ENCODE peak calls at places on chromosomes 6 and 20, in six cellular contexts. N is neural progenitor cell, E is HepG2, U is IMR-90, M is fibroblast of lung, V is SK-N-SH. T is an unnamed sample.

GRCh38 chr6:145892026-145892425 is 72.1 kb downstream of the SHPRH start:
- DNase-seq in N (no peak), E (no peak), U (no peak), M (no peak), V (no peak), T (no peak)

GRCh38 chr6:62746161-62746560 is 460.1 kb upstream of the KHDRBS2 start:
- DNase-seq in N (no peak), E (peak), U (no peak), M (no peak), V (no peak), T (no peak)

GRCh38 chr20:43955244-43956191 is 40.9 kb downstream of the TOX2 start:
- DNase-seq in N (no peak), E (no peak), U (peak), M (peak), V (no peak), T (no peak)

GRCh38 chr20:2578430-2579192 is 42.2 kb downstream of the TMC2 start:
- DNase-seq in N (no peak), E (peak), U (no peak), M (no peak), V (no peak), T (peak)

GRCh38 chr6:111482236-111482958 is 621 bp downstream of the REV3L start:
- DNase-seq in N (peak), E (no peak), U (peak), M (peak), V (peak), T (peak)

GRCh38 chr6:107871981-107872380 is 47.9 kb upstream of the SCML4 start:
- DNase-seq in N (no peak), E (no peak), U (peak), M (no peak), V (no peak), T (no peak)

GRCh38 chr6:36245572-36246031 is 24.3 kb upstream of the PNPLA1 start:
- DNase-seq in N (peak), E (no peak), U (no peak), M (no peak), V (peak), T (peak)

GRCh38 chr6:8177721-8178120 is 75.4 kb upstream of the EEF1E1 start:
- DNase-seq in N (no peak), E (no peak), U (peak), M (peak), V (no peak), T (no peak)

GRCh38 chr20:49148601-49149000 is 39.5 kb downstream of the STAU1 start:
- DNase-seq in N (no peak), E (no peak), U (no peak), M (no peak), V (no peak), T (no peak)

GRCh38 chr6:142399739-142400138 is 97.9 kb downstream of the ADGRG6 start:
- DNase-seq in N (no peak), E (no peak), U (no peak), M (no peak), V (no peak), T (no peak)

GRCh38 chr20:23139524-23139923 is 53.4 kb upstream of the CD93 start:
- DNase-seq in N (no peak), E (no peak), U (no peak), M (no peak), V (no peak), T (no peak)

GRCh38 chr6:156617376-156617775 is 159.8 kb upstream of the ARID1B start:
- DNase-seq in N (no peak), E (peak), U (no peak), M (peak), V (no peak), T (peak)

DNA sequence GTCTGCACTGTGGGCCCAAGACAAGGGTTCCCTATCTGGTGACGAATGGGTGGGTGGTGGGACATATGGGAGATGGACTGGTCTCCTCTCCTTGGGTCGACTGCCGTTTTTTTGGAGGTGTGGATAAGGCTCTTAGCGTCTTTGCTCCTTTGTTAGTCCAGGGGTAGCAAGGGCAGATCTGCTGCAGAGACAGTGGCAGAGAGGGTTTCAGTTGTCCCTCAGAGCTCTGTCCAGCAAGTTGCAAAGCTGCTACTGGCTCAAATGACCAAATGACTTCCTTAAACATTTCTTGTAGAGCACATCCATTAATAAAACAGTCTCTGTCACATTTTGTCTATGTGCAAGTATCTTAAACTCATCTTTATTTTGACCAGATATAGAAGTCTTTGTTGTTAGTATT is 508.0 kb upstream of the ADGRB3 start:
- DNase-seq in N (no peak), E (no peak), U (no peak), M (no peak), V (no peak), T (no peak)
- H2AFZ ChIP-seq in N (no peak), E (no peak), U (no peak), M (no peak), V (no peak), T (no peak)

DNA sequence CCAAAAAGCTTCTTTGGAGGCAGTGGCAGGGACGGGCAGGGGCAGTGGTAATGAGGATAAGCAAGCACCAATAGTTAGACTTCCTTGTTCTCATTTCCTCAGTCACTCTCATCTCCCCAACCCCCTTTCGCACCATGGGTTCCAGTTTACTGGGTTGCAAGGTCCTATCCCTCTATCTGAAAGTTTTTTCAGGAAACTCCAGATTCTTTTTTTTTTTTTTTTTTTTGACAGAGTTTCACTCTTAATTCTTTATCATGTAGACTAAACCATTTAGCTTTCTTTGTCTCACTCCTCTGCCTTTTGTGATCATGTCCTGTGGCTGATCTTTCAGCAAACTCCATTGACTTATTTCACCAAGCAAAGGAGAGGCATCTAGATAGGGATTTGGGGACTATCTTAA is 51.4 kb upstream of the GMDS start:
- DNase-seq in N (no peak), E (no peak), U (no peak), M (no peak), V (no peak), T (no peak)
- H3K4me2 ChIP-seq in N (no peak), E (no peak), U (no peak), M (no peak), V (no peak), T (no peak)

DNA sequence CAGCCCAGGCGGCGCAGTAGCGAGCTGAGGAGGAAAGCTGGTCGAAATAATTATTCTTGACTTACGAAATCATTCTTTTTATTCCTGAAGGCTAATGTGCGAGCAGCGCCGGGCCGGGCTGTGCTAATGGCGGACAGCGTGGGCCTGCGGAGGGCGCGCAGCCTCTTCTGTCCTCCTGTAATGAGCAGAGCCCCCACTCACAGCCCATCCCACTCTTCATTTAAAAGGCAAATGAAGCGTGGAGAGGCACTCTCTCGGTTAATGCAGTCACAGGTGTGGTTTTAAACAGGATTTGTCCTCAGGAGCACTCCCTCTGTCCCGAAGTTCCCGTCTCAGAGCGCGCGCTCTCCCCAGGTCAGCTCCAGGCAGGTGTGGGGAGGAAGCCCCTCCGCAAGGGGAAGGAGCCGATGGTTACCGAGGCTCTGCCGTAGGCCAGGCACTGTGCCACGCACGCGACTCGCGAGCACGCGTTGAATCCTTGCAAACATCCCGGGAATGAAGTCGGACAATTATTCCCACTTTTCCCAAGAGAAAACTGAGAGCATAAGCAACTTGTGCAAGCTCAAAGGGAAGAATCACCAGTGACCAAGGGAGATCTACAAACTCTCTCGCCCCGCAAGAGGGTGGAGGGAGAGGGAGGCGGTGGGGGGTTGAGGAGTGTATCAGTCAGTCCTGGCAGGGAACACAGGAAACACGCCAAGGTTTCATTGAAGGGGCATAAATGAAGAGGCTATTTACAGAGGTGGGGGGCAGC is 35.5 kb upstream of the ZFAND3 start:
- DNase-seq in N (peak), E (no peak), U (no peak), M (peak), V (no peak), T (peak)
- H2AFZ ChIP-seq in N (peak), E (no peak), U (peak), M (peak), V (no peak), T (peak)

DNA sequence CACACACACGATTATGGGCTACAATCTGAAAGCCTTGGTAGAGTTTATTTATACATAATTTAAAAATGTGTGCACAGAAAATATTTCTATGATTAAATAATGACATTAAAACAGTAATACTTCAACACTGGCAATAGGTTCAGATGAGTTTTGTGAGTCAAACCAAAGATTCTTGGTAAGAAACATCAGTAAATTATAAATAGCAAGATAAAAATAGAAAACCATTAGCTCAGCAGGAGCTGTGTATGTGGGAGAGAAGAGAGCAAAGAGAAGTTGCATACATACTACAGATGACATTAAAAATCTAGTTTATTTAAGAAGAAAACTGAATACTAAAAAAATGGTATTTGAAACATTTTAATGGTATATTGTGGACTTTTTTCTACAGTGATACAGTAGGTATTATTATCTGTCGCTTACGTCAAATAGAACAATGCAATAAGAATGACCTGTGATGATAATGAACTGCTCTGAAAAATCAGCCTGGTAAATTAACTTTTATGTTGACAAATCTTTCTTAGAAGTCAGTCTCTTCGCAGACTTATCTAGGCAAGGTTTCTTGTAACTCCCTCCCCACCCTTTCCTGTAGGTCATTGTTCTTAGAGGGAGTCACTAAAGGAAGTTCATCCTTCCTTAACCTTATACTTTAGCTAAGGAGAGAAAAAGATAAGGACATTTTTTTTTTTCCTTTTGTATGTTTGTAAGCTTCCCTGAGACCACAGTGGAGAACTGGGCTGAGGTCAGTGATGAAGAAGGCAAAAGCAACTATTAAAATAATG is 149.3 kb downstream of the GJA1 start:
- DNase-seq in N (no peak), E (no peak), U (peak), M (peak), V (no peak), T (no peak)
- H3K4me2 ChIP-seq in N (no peak), E (no peak), U (no peak), M (no peak), V (no peak), T (no peak)

DNA sequence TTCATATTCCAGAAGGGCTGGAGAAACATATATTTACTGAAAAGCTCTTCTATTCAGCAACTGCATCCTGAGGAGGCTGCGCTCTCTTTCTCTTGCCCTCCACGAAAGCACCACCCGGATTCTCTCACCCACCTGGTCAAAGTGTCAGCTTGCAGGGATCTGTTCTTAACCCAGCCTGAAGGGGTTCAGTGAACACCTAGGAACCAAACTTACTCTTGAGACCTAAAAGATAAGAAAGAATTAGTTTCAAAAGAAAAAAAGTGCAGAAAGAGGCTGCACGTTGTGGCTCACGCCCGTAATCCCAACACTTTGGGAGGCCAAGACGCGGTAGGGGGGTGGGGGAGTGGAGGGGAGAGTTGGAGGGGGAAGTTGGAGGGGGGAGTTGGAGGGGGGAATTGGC is 18.5 kb downstream of the GPX5 start:
- DNase-seq in N (peak), E (no peak), U (no peak), M (no peak), V (no peak), T (no peak)
- H2AFZ ChIP-seq in N (peak), E (no peak), U (peak), M (no peak), V (no peak), T (peak)

T was measured in hepatocyte.